ENCODE peak calls at places on chromosome 3, in seven cellular contexts. W is mesothelial cell of epicardium, R is nephron progenitor cell, M is stomach, V is cardiac muscle cell, C is fibroblast of mammary gland, D is body of pancreas. F is an unnamed sample.

GRCh38 chr3:45943207-45943846 is at the start of gene CXCR6:
- DNase-seq in W (no peak), V (no peak), C (peak), R (no peak), D (no peak), M (no peak), F (no peak)

GRCh38 chr3:101778385-101779046 is 495 bp upstream of the NXPE3 start:
- DNase-seq in M (no peak), D (no peak), C (no peak), R (no peak), V (no peak), W (no peak), F (no peak)

GRCh38 chr3:52422669-52423068 is 22.2 kb downstream of the SEMA3G start:
- DNase-seq in W (no peak), M (no peak), R (no peak), C (no peak), D (no peak), V (no peak), F (no peak)

GRCh38 chr3:62876064-62876463 is 848 bp upstream of the CADPS start:
- DNase-seq in C (peak), R (peak), V (peak), D (peak), M (no peak), W (peak), F (no peak)

GRCh38 chr3:61186030-61186429 is 65.2 kb downstream of the FHIT start:
- DNase-seq in V (no peak), W (no peak), R (no peak), D (peak), C (no peak), M (no peak), F (no peak)

GRCh38 chr3:118501152-118501551 is 533.5 kb downstream of the IGSF11 start:
- DNase-seq in R (peak), V (peak), W (peak), C (no peak), M (peak), D (peak), F (no peak)

GRCh38 chr3:60594025-60594424 is 657.2 kb downstream of the FHIT start:
- DNase-seq in W (peak), D (peak), M (peak), R (no peak), C (peak), V (peak), F (no peak)

GRCh38 chr3:150544726-150545125 is 1.6 kb downstream of the SERP1 start:
- DNase-seq in V (peak), M (no peak), R (no peak), W (no peak), C (peak), D (no peak), F (no peak)

GRCh38 chr3:166451997-166452396 is 614.8 kb upstream of the BCHE start:
- DNase-seq in W (no peak), C (no peak), V (no peak), D (no peak), M (no peak), R (no peak), F (no peak)

GRCh38 chr3:64484289-64484992 is 203.4 kb downstream of the ADAMTS9 start:
- DNase-seq in C (peak), V (peak), M (peak), D (peak), R (peak), W (peak), F (peak)

GRCh38 chr3:194867270-194867983 is 181.7 kb downstream of the FAM43A start:
- DNase-seq in M (peak), V (peak), C (peak), D (peak), W (no peak), R (no peak), F (no peak)

GRCh38 chr3:194868831-194869230 is 183.1 kb downstream of the FAM43A start:
- DNase-seq in D (no peak), M (no peak), C (no peak), R (no peak), W (no peak), V (no peak), F (no peak)

GRCh38 chr3:194870394-194871110 is 184.9 kb downstream of the FAM43A start:
- DNase-seq in C (peak), R (no peak), M (no peak), W (no peak), D (no peak), V (peak), F (no peak)

GRCh38 chr3:194871143-194871863 is 185.6 kb downstream of the FAM43A start:
- DNase-seq in V (peak), R (peak), D (peak), W (peak), C (peak), M (peak), F (peak)

GRCh38 chr3:194869482-194870169 is 183.9 kb downstream of the FAM43A start:
- DNase-seq in D (no peak), M (no peak), W (no peak), C (peak), R (no peak), V (no peak), F (no peak)
- TF ChIP-seq CTCF in D (no peak), M (no peak), W (no peak), C (peak), R (no peak), V (no peak), F (no peak)

GRCh38 chr3:905217-905616 is 187.6 kb upstream of the CNTN6 start:
- DNase-seq in R (no peak), M (no peak), W (no peak), V (no peak), C (no peak), D (no peak), F (no peak)

GRCh38 chr3:906739-907138 is 186.1 kb upstream of the CNTN6 start:
- DNase-seq in C (no peak), V (no peak), R (no peak), D (no peak), W (no peak), M (no peak), F (no peak)

GRCh38 chr3:901953-902778 is 190.7 kb upstream of the CNTN6 start:
- DNase-seq in D (no peak), M (no peak), V (peak), R (no peak), W (no peak), C (peak), F (no peak)
- TF ChIP-seq CTCF in D (no peak), M (no peak), V (peak), R (peak), W (peak), C (peak), F (no peak)

GRCh38 chr3:153513236-153513635 is 351.2 kb downstream of the RAP2B start:
- DNase-seq in R (no peak), C (peak), M (no peak), W (no peak), D (no peak), V (peak), F (no peak)
- TF ChIP-seq CTCF in R (peak), C (peak), M (no peak), W (no peak), D (no peak), V (peak), F (no peak)

GRCh38 chr3:148931574-148931973 is 59.8 kb upstream of the GYG1 start:
- DNase-seq in W (no peak), R (no peak), M (no peak), D (no peak), V (no peak), C (no peak), F (no peak)
- TF ChIP-seq CTCF in W (no peak), R (no peak), M (no peak), D (no peak), V (no peak), C (no peak), F (no peak)

GRCh38 chr3:192825657-192826200 is 91.9 kb downstream of the MB21D2 start:
- DNase-seq in V (peak), C (peak), M (no peak), D (peak), R (no peak), W (no peak), F (no peak)
- TF ChIP-seq CTCF in V (peak), C (peak), M (peak), D (no peak), R (no peak), W (no peak), F (no peak)

GRCh38 chr3:44419159-44419922 is 58.1 kb downstream of the ZNF445 start:
- DNase-seq in C (no peak), R (no peak), D (no peak), M (no peak), V (no peak), W (peak), F (no peak)

GRCh38 chr3:44419923-44420650 is 57.4 kb downstream of the ZNF445 start:
- DNase-seq in W (peak), D (no peak), R (no peak), C (no peak), V (no peak), M (no peak), F (no peak)

GRCh38 chr3:44416031-44417030 is 61.1 kb downstream of the ZNF445 start:
- DNase-seq in W (peak), D (no peak), R (no peak), C (no peak), M (no peak), V (no peak), F (no peak)

GRCh38 chr3:44420676-44421075 is 56.8 kb downstream of the ZNF445 start:
- DNase-seq in V (no peak), W (peak), C (no peak), R (no peak), M (no peak), D (no peak), F (no peak)

GRCh38 chr3:44418549-44418948 is 58.9 kb downstream of the ZNF445 start:
- DNase-seq in M (no peak), W (peak), D (no peak), V (no peak), C (no peak), R (no peak), F (no peak)
- TF ChIP-seq CTCF in M (no peak), W (peak), D (no peak), V (peak), C (peak), R (peak), F (no peak)

DNA sequence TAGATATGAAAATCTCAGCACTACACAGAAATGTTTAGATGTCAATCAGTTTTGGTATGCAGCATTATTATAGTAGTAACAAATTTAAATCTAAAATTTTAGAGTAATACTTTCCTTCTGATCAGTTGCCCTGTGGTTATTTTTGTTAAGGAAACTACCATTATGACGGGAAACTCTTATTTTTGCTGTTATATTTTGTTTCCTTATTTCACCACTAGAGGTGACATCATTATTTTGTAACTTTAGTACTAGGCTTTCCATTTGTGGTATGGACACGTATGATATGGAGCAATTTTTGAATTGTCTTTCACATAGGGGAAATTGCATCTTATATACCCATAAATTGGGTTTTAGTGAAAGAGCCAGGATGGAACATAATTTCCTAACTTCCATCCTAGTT is 19.6 kb upstream of the PPP4R2 start:
- DNase-seq in V (peak), C (peak), D (no peak), W (no peak), R (no peak), M (no peak), F (no peak)
- TF ChIP-seq CTCF in V (no peak), C (no peak), D (no peak), W (no peak), R (no peak), M (no peak), F (no peak)

GRCh38 chr3:135905058-135905724 is 60.3 kb upstream of the PPP2R3A start:
- DNase-seq in D (no peak), V (peak), R (no peak), W (no peak), M (no peak), C (peak), F (no peak)
- TF ChIP-seq CTCF in D (no peak), V (no peak), R (no peak), W (no peak), M (no peak), C (peak), F (no peak)

DNA sequence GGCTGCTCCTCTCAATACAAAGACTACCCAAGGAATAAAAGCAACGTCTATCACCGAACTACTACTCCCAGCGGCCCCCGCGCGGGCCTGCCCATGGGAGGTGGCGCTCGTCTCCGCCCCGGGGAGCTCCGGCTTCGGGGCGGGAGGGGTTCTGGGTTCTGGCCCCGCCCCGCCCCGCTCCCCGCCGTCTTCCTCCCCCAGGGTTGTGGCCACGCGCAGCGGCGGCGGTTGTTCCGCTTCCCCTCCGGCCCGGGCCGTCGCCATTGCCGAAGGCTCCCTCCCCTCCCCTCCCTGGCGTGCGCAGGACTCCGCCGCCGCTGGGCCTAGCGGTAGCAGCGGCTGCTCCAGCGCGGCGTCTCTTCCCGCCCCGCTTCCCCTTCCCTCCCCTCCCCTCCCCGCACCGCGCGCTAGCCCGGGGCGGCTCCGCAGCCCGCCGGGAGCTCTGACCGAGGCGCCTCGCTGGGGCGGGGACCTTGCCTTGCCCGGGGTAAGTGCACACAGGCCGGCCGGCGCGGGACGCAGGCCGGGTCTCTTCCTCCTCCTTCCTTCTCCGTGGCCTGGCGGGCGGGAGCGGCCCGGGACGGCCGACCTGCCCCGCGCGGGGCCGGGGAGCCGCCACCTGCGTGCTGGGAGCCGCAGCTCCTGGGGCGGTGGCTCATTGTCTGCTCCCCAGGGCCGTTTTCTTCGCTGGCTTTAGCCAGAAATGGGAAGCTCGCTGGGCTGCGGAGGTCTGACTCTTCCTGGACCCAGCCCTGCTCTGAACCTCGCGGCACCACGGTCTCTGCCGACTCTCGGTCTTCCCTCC is at the start of gene PAK2:
- DNase-seq in C (peak), V (peak), M (peak), R (peak), W (peak), D (peak), F (peak)
- TF ChIP-seq CTCF in C (no peak), V (no peak), M (peak), R (no peak), W (no peak), D (no peak), F (no peak)

GRCh38 chr3:124768812-124769211 is 38.6 kb downstream of the UMPS start:
- DNase-seq in D (peak), V (no peak), R (peak), C (no peak), W (no peak), M (no peak), F (no peak)
- TF ChIP-seq CTCF in D (no peak), V (peak), R (no peak), C (peak), W (no peak), M (no peak), F (no peak)